ENCODE peak calls at places on chromosomes 11 and 22, in nine cellular contexts. K, Y, I, P, G, E, T, R and J are unnamed samples.

GRCh38 chr11:109040303-109040702 is 375.4 kb downstream of the DDX10 start:
- DNase-seq in E (no peak), P (no peak), Y (peak; percentile 30), T (peak; percentile 39), R (no peak), G (no peak), I (no peak), K (no peak), J (no peak)

GRCh38 chr22:19880786-19881569 is 26.3 kb upstream of the GNB1L start:
- DNase-seq in R (peak; percentile 64), Y (peak; percentile 96), P (peak; percentile 97), G (no peak), T (peak; percentile 94), K (no peak), I (peak; percentile 22), E (peak; percentile 75), J (peak; percentile 92)

GRCh38 chr11:55719608-55720160 is 53.6 kb upstream of the OR5D13 start:
- DNase-seq in E (no peak), I (no peak), G (no peak), P (no peak), R (no peak), Y (no peak), T (no peak), K (no peak), J (no peak)

GRCh38 chr11:3184732-3185347 is 19.7 kb upstream of the OSBPL5 start:
- DNase-seq in G (no peak), K (no peak), Y (no peak), R (no peak), I (no peak), E (peak; percentile 35), P (no peak), T (no peak), J (no peak)

GRCh38 chr11:116529681-116530080 is 243.1 kb downstream of the BUD13 start:
- DNase-seq in P (no peak), K (no peak), R (no peak), T (no peak), I (no peak), E (no peak), Y (no peak), G (no peak), J (no peak)

GRCh38 chr11:720642-721346 is 14.8 kb downstream of the EPS8L2 start:
- DNase-seq in P (no peak), T (no peak), R (no peak), I (peak; percentile 80), G (peak; percentile 49), E (no peak), K (no peak), Y (no peak), J (peak; percentile 56)

GRCh38 chr22:17370766-17371181 is 1.5 kb downstream of the CECR2 start:
- DNase-seq in R (no peak), K (no peak), G (no peak), E (no peak), P (no peak), I (no peak), T (no peak), Y (no peak), J (no peak)

GRCh38 chr11:1523779-1524178 is 37.2 kb upstream of the MOB2 start:
- DNase-seq in I (no peak), Y (no peak), T (no peak), R (no peak), K (no peak), P (no peak), E (no peak), G (no peak), J (no peak)

GRCh38 chr11:79406376-79406775 is 34.5 kb downstream of the TENM4 start:
- DNase-seq in G (no peak), T (no peak), Y (no peak), P (no peak), R (no peak), I (no peak), K (no peak), E (no peak), J (no peak)

GRCh38 chr22:36395922-36396321 is 8.2 kb upstream of the MYH9 start:
- DNase-seq in G (no peak), I (no peak), P (peak; percentile 85), K (no peak), R (no peak), E (peak; percentile 100), Y (peak; percentile 34), T (no peak), J (no peak)

GRCh38 chr22:36399473-36399780 is 11.7 kb upstream of the MYH9 start:
- DNase-seq in P (no peak), R (no peak), T (no peak), Y (no peak), G (no peak), E (no peak), K (no peak), I (no peak), J (no peak)

GRCh38 chr22:36397081-36397766 is 9.5 kb upstream of the MYH9 start:
- DNase-seq in I (no peak), E (peak; percentile 79), Y (peak; percentile 80), T (no peak), K (no peak), P (peak; percentile 87), G (no peak), R (no peak), J (no peak)

GRCh38 chr22:36398602-36399472 is 11.1 kb upstream of the MYH9 start:
- DNase-seq in E (peak; percentile 95), G (no peak), Y (peak; percentile 51), P (peak; percentile 94), I (peak; percentile 76), T (no peak), K (no peak), R (no peak), J (no peak)

DNA sequence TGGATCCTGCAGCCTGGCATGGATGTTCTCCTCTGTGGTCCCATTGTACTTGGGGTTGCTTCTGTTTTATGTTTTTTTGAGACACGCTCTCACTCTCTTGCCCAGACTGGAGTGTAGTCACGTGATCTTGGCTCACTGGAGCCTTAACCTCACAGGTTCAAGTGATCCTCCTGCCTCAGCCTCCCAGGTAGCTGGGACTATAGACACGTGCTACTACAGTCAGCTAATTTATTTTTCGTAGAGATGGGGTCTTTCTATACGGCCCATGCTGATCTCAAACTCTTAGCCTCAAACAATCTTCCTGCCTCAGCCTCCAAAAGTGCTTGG is 10.0 kb upstream of the MYH9 start:
- DNase-seq in E (no peak), Y (no peak), R (no peak), K (no peak), G (no peak), T (no peak), P (no peak), I (no peak), J (no peak)
- H3K36me3 ChIP-seq in E (no peaks in the 10 kb centered on the region), Y (no peaks in the 10 kb centered on the region), R (no peaks in the 10 kb centered on the region), K (no peaks in the 10 kb centered on the region), G (no peaks in the 10 kb centered on the region), T (no peaks in the 10 kb centered on the region), P (no peaks in the 10 kb centered on the region), I (no peaks in the 10 kb centered on the region), J (no peaks in the 10 kb centered on the region)

DNA sequence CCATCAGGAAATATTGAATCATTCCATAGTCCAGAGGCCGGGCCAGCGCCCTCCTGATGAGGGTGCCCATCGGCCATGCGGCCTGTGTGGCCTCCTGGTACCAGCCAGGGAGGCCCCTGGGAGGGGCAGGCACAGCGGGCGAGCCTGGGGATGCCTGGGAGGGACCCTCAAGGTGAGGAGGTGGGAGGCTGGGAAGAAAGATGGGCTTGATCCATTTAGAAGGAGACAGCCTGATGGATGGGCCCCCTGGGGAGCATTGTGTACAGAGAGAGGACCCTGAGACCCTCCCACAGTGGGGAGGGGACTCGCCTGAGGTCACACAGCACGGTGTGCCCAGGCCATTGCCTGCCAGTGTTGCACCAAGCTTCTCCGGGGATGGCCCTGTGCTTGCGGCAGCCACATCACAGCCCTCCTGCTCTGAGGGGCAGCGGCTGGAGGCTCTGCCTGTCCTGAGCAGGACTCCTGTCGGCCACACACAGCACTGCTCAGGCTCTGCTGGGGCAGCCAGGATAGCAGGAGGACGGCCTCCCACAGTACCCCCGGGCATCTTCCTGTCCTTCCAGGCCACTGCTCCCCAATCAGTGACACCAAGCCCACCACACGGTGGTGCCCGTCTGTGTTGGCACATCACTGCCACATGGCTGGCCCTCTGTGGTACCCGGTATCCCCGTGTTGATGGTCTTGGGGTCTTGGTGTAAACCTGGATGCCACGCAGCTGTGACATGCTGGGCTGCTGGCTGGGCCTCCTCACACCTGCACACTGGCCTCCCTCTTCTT is 290.0 kb downstream of the TBC1D22A start:
- DNase-seq in R (no peak), I (no peak), E (no peak), P (no peak), T (no peak), K (no peak), Y (no peak), G (peak; percentile 21), J (no peak)
- H3K36me3 ChIP-seq in R (peaks cover 5% of the 10 kb centered on the region), I (no peaks in the 10 kb centered on the region), E (no peaks in the 10 kb centered on the region), P (no peaks in the 10 kb centered on the region), T (no peaks in the 10 kb centered on the region), K (no peaks in the 10 kb centered on the region), Y (peaks cover 9% of the 10 kb centered on the region), G (no peaks in the 10 kb centered on the region), J (no peaks in the 10 kb centered on the region)

GRCh38 chr11:111560785-111561184 is 20.3 kb downstream of the LAYN start:
- DNase-seq in P (no peak), E (no peak), I (no peak), T (no peak), R (no peak), Y (no peak), G (no peak), K (no peak), J (no peak)

GRCh38 chr11:111554532-111554931 is 14.0 kb downstream of the LAYN start:
- DNase-seq in K (no peak), T (no peak), I (no peak), E (peak; percentile 95), G (no peak), Y (no peak), R (no peak), P (no peak), J (no peak)

GRCh38 chr11:111559791-111560190 is 19.3 kb downstream of the LAYN start:
- DNase-seq in K (no peak), Y (no peak), E (no peak), T (no peak), P (no peak), G (no peak), I (no peak), R (no peak), J (no peak)

GRCh38 chr11:111555255-111555654 is 14.7 kb downstream of the LAYN start:
- DNase-seq in T (no peak), I (no peak), K (no peak), R (no peak), E (peak; percentile 96), P (peak; percentile 93), G (no peak), Y (no peak), J (no peak)

GRCh38 chr11:111557425-111558111 is 17.0 kb downstream of the LAYN start:
- DNase-seq in R (no peak), Y (peak; percentile 14), I (no peak), E (peak; percentile 95), P (peak; percentile 99), K (no peak), T (no peak), G (no peak), J (no peak)
- H3K36me3 ChIP-seq in R (peaks cover 5% of the 10 kb centered on the region), Y (no peaks in the 10 kb centered on the region), I (no peaks in the 10 kb centered on the region), E (no peaks in the 10 kb centered on the region), P (peaks cover 11% of the 10 kb centered on the region), K (no peaks in the 10 kb centered on the region), T (no peaks in the 10 kb centered on the region), G (no peaks in the 10 kb centered on the region), J (no peaks in the 10 kb centered on the region)

DNA sequence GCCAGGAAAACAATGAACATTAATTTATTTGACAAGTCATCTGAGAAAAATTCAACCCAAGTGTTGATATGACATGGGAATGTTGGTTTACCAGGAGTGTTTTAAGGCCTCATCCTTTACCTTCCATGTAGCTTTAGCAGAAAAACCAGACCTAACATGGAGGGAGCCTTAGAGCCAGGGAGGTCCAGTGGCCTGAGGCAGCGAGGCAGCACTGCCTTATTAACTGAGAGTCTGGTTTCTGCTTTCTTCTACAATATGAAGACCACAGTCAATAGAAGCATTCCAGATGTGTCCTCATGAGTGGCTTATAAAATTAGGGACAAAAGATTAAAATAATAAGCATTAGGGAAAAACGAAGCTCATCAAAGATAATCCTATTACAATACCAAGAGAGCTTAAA is 61.5 kb downstream of the DKK3 start:
- DNase-seq in E (no peak), K (no peak), G (no peak), T (no peak), P (peak; percentile 12), I (no peak), Y (no peak), R (peak; percentile 9), J (no peak)
- H3K36me3 ChIP-seq in E (peaks cover 5% of the 10 kb centered on the region), K (peaks cover 23% of the 10 kb centered on the region), G (no peaks in the 10 kb centered on the region), T (no peaks in the 10 kb centered on the region), P (peaks cover 5% of the 10 kb centered on the region), I (no peaks in the 10 kb centered on the region), Y (peaks cover 24% of the 10 kb centered on the region), R (peaks cover 67% of the 10 kb centered on the region), J (peaks cover 100% of the 10 kb centered on the region)